ENCODE peak calls at places on chromosomes 16 and 17, in six cellular contexts. One of them, this sample, is unnamed.

GRCh38 chr16:80007216-80007615 is 406.7 kb upstream of the MAF start:
- DNase-seq in CD8-positive, alpha-beta T cell: no peak
- DNase-seq in cardiac muscle cell: no peak
- DNase-seq in upper lobe of right lung: no peak
- DNase-seq in foreskin fibroblast: no peak
- DNase-seq in colonic mucosa: no peak
- DNase-seq in this sample: no peak

GRCh38 chr17:42055496-42055895 is 5.1 kb upstream of the C17orf113 start:
- DNase-seq in CD8-positive, alpha-beta T cell: no peak
- DNase-seq in cardiac muscle cell: no peak
- DNase-seq in upper lobe of right lung: no peak
- DNase-seq in foreskin fibroblast: peak; percentile 71
- DNase-seq in colonic mucosa: no peak
- DNase-seq in this sample: no peak

GRCh38 chr16:20707461-20707860 is 10.0 kb upstream of the ACSM1 start:
- DNase-seq in CD8-positive, alpha-beta T cell: no peak
- DNase-seq in cardiac muscle cell: no peak
- DNase-seq in upper lobe of right lung: no peak
- DNase-seq in foreskin fibroblast: no peak
- DNase-seq in colonic mucosa: no peak
- DNase-seq in this sample: no peak

GRCh38 chr17:66781135-66781534 is 53.8 kb upstream of the CACNG5 start:
- DNase-seq in CD8-positive, alpha-beta T cell: no peak
- DNase-seq in cardiac muscle cell: no peak
- DNase-seq in upper lobe of right lung: no peak
- DNase-seq in foreskin fibroblast: no peak
- DNase-seq in colonic mucosa: no peak
- DNase-seq in this sample: no peak

GRCh38 chr17:13362341-13363122 is 239.2 kb downstream of the HS3ST3A1 start:
- DNase-seq in CD8-positive, alpha-beta T cell: no peak
- DNase-seq in cardiac muscle cell: peak; percentile 25
- DNase-seq in upper lobe of right lung: no peak
- DNase-seq in foreskin fibroblast: peak; percentile 87
- DNase-seq in colonic mucosa: no peak
- DNase-seq in this sample: no peak

GRCh38 chr16:30927789-30928378 is 4.5 kb downstream of the FBXL19 start:
- DNase-seq in CD8-positive, alpha-beta T cell: no peak
- DNase-seq in cardiac muscle cell: peak; percentile 40
- DNase-seq in upper lobe of right lung: no peak
- DNase-seq in foreskin fibroblast: peak; percentile 58
- DNase-seq in colonic mucosa: peak; percentile 46
- DNase-seq in this sample: peak; percentile 48

GRCh38 chr17:47470836-47471235 is 60.1 kb upstream of the NPEPPS start:
- DNase-seq in CD8-positive, alpha-beta T cell: no peak
- DNase-seq in cardiac muscle cell: no peak
- DNase-seq in upper lobe of right lung: no peak
- DNase-seq in foreskin fibroblast: no peak
- DNase-seq in colonic mucosa: no peak
- DNase-seq in this sample: no peak

GRCh38 chr16:81614654-81615359 is 164.3 kb upstream of the PLCG2 start:
- DNase-seq in CD8-positive, alpha-beta T cell: no peak
- DNase-seq in cardiac muscle cell: no peak
- DNase-seq in upper lobe of right lung: no peak
- DNase-seq in foreskin fibroblast: no peak
- DNase-seq in colonic mucosa: no peak
- DNase-seq in this sample: no peak

GRCh38 chr17:40097931-40098845 is 2.2 kb downstream of the NR1D1 start:
- DNase-seq in CD8-positive, alpha-beta T cell: no peak
- DNase-seq in cardiac muscle cell: peak; percentile 67
- DNase-seq in upper lobe of right lung: peak; percentile 78
- DNase-seq in foreskin fibroblast: peak; percentile 84
- DNase-seq in colonic mucosa: peak; percentile 89
- DNase-seq in this sample: no peak

GRCh38 chr16:46853713-46854443 is 22.9 kb upstream of the C16orf87 start:
- DNase-seq in CD8-positive, alpha-beta T cell: peak; percentile 57
- DNase-seq in cardiac muscle cell: peak; percentile 83
- DNase-seq in upper lobe of right lung: peak; percentile 88
- DNase-seq in foreskin fibroblast: peak; percentile 86
- DNase-seq in colonic mucosa: peak; percentile 82
- DNase-seq in this sample: peak; percentile 71

GRCh38 chr16:392450-393027 is 4.5 kb upstream of the NME4 start:
- DNase-seq in CD8-positive, alpha-beta T cell: no peak
- DNase-seq in cardiac muscle cell: no peak
- DNase-seq in upper lobe of right lung: no peak
- DNase-seq in foreskin fibroblast: no peak
- DNase-seq in colonic mucosa: no peak
- DNase-seq in this sample: no peak

GRCh38 chr16:24853830-24854229 is 8.1 kb downstream of the SLC5A11 start:
- DNase-seq in CD8-positive, alpha-beta T cell: no peak
- DNase-seq in cardiac muscle cell: peak; percentile 73
- DNase-seq in upper lobe of right lung: no peak
- DNase-seq in foreskin fibroblast: peak; percentile 84
- DNase-seq in colonic mucosa: no peak
- DNase-seq in this sample: no peak

GRCh38 chr16:48612621-48613020 is 2.6 kb upstream of the N4BP1 start:
- DNase-seq in CD8-positive, alpha-beta T cell: no peak
- DNase-seq in cardiac muscle cell: no peak
- DNase-seq in upper lobe of right lung: no peak
- DNase-seq in foreskin fibroblast: no peak
- DNase-seq in colonic mucosa: no peak
- DNase-seq in this sample: no peak
- TF ChIP-seq CTCF in CD8-positive, alpha-beta T cell: no peak
- TF ChIP-seq CTCF in cardiac muscle cell: no peak
- TF ChIP-seq CTCF in upper lobe of right lung: no peak
- TF ChIP-seq CTCF in foreskin fibroblast: no peak
- TF ChIP-seq CTCF in colonic mucosa: no peak
- TF ChIP-seq CTCF in this sample: no peak

DNA sequence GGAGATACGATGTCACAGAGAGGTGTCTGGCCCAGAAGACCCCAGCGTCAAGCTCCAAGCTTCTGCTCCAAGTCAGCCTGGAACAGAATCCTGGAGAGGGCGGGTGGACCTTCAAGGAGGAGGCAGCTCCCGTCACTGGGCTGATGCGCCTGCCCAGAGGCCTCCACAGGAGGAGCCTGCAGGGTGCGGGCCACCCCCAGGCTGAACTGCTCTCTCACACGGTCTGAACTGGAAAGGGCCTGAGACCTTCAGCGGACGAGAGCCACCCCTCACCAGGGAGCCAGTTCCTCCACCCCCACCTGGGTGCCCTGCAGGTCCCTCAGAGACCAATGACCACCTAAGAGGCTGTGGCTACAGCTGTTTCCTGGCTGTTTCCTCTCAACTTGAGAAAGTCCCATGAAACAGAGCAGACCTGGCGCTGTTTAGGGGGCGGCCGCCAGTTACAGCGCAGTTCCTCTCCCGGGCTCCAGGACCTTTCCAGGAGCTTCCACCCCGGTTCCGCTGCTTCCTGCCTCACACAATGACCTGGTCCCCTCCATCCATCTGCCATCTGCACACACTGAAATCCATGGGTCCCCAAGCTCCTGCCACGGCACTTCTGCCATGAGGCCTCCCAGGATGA is 36.0 kb upstream of the KLHDC4 start:
- DNase-seq in CD8-positive, alpha-beta T cell: no peak
- DNase-seq in cardiac muscle cell: no peak
- DNase-seq in upper lobe of right lung: no peak
- DNase-seq in foreskin fibroblast: no peak
- DNase-seq in colonic mucosa: no peak
- DNase-seq in this sample: no peak
- TF ChIP-seq CTCF in CD8-positive, alpha-beta T cell: no peak
- TF ChIP-seq CTCF in cardiac muscle cell: no peak
- TF ChIP-seq CTCF in upper lobe of right lung: no peak
- TF ChIP-seq CTCF in foreskin fibroblast: no peak
- TF ChIP-seq CTCF in colonic mucosa: no peak
- TF ChIP-seq CTCF in this sample: no peak

GRCh38 chr17:3724373-3725077 is 822 bp downstream of the HASPIN start:
- DNase-seq in CD8-positive, alpha-beta T cell: no peak
- DNase-seq in cardiac muscle cell: no peak
- DNase-seq in upper lobe of right lung: peak; percentile 62
- DNase-seq in foreskin fibroblast: peak; percentile 21
- DNase-seq in colonic mucosa: no peak
- DNase-seq in this sample: no peak

GRCh38 chr17:3727041-3727440 is 3.3 kb downstream of the HASPIN start:
- DNase-seq in CD8-positive, alpha-beta T cell: no peak
- DNase-seq in cardiac muscle cell: no peak
- DNase-seq in upper lobe of right lung: no peak
- DNase-seq in foreskin fibroblast: no peak
- DNase-seq in colonic mucosa: no peak
- DNase-seq in this sample: no peak

GRCh38 chr17:3723188-3723555 is 531 bp upstream of the HASPIN start:
- DNase-seq in CD8-positive, alpha-beta T cell: no peak
- DNase-seq in cardiac muscle cell: no peak
- DNase-seq in upper lobe of right lung: no peak
- DNase-seq in foreskin fibroblast: no peak
- DNase-seq in colonic mucosa: no peak
- DNase-seq in this sample: no peak

GRCh38 chr17:3722716-3723115 is 987 bp upstream of the HASPIN start:
- DNase-seq in CD8-positive, alpha-beta T cell: no peak
- DNase-seq in cardiac muscle cell: peak; percentile 41
- DNase-seq in upper lobe of right lung: no peak
- DNase-seq in foreskin fibroblast: peak; percentile 36
- DNase-seq in colonic mucosa: no peak
- DNase-seq in this sample: no peak

DNA sequence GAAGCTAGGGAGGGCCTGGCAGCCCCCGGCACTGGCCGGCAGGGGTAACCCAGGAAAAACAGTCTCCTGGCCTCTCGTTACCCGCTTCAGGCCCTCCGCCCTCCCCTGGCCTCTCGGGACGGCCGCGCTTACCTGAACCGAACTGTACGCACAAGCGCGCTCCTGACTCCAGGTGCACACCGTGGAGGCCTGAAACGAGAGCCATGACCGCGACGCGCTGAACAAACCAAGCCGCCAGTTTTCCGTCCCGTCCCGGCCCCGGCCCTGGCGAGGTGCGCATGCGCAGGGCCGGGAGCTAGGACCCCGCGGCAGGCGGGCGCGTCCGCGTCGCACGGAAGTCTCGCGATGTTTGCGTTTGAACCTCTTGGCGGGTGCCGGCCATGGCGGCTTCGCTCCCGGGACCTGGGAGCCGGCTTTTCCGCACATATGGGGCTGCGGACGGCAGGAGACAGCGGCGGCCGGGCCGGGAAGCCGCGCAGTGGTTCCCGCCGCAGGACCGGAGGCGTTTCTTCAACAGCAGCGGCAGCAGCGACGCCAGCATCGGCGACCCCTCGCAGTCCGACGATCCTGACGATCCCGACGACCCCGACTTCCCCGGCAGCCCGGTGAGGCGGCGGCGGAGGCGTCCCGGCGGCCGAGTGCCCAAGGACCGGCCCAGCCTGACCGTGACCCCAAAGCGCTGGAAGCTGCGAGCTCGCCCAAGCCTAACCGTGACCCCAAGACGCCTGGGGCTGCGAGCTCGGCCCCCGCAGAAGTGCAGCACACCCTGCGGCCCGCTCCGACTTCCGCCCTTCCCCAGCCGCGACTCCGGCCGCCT is at the start of gene HASPIN:
- DNase-seq in CD8-positive, alpha-beta T cell: peak; percentile 94
- DNase-seq in cardiac muscle cell: peak; percentile 92
- DNase-seq in upper lobe of right lung: peak; percentile 96
- DNase-seq in foreskin fibroblast: peak; percentile 96
- DNase-seq in colonic mucosa: peak; percentile 93
- DNase-seq in this sample: peak; percentile 89
- TF ChIP-seq CTCF in CD8-positive, alpha-beta T cell: no peak
- TF ChIP-seq CTCF in cardiac muscle cell: peak; percentile 29
- TF ChIP-seq CTCF in upper lobe of right lung: peak; percentile 36
- TF ChIP-seq CTCF in foreskin fibroblast: peak; percentile 14
- TF ChIP-seq CTCF in colonic mucosa: no peak
- TF ChIP-seq CTCF in this sample: peak; percentile 49

GRCh38 chr16:82965808-82966207 is 339.0 kb downstream of the CDH13 start:
- DNase-seq in CD8-positive, alpha-beta T cell: no peak
- DNase-seq in cardiac muscle cell: no peak
- DNase-seq in upper lobe of right lung: no peak
- DNase-seq in foreskin fibroblast: no peak
- DNase-seq in colonic mucosa: no peak
- DNase-seq in this sample: no peak

GRCh38 chr16:82963653-82964052 is 336.9 kb downstream of the CDH13 start:
- DNase-seq in CD8-positive, alpha-beta T cell: no peak
- DNase-seq in cardiac muscle cell: no peak
- DNase-seq in upper lobe of right lung: no peak
- DNase-seq in foreskin fibroblast: no peak
- DNase-seq in colonic mucosa: no peak
- DNase-seq in this sample: no peak

GRCh38 chr16:82972520-82972919 is 345.8 kb downstream of the CDH13 start:
- DNase-seq in CD8-positive, alpha-beta T cell: no peak
- DNase-seq in cardiac muscle cell: no peak
- DNase-seq in upper lobe of right lung: no peak
- DNase-seq in foreskin fibroblast: no peak
- DNase-seq in colonic mucosa: no peak
- DNase-seq in this sample: no peak

GRCh38 chr16:82971126-82971525 is 344.4 kb downstream of the CDH13 start:
- DNase-seq in CD8-positive, alpha-beta T cell: no peak
- DNase-seq in cardiac muscle cell: no peak
- DNase-seq in upper lobe of right lung: no peak
- DNase-seq in foreskin fibroblast: no peak
- DNase-seq in colonic mucosa: no peak
- DNase-seq in this sample: no peak

GRCh38 chr16:82967424-82967823 is 340.7 kb downstream of the CDH13 start:
- DNase-seq in CD8-positive, alpha-beta T cell: no peak
- DNase-seq in cardiac muscle cell: no peak
- DNase-seq in upper lobe of right lung: no peak
- DNase-seq in foreskin fibroblast: no peak
- DNase-seq in colonic mucosa: no peak
- DNase-seq in this sample: no peak
- TF ChIP-seq CTCF in CD8-positive, alpha-beta T cell: no peak
- TF ChIP-seq CTCF in cardiac muscle cell: no peak
- TF ChIP-seq CTCF in upper lobe of right lung: no peak
- TF ChIP-seq CTCF in foreskin fibroblast: no peak
- TF ChIP-seq CTCF in colonic mucosa: no peak
- TF ChIP-seq CTCF in this sample: no peak

DNA sequence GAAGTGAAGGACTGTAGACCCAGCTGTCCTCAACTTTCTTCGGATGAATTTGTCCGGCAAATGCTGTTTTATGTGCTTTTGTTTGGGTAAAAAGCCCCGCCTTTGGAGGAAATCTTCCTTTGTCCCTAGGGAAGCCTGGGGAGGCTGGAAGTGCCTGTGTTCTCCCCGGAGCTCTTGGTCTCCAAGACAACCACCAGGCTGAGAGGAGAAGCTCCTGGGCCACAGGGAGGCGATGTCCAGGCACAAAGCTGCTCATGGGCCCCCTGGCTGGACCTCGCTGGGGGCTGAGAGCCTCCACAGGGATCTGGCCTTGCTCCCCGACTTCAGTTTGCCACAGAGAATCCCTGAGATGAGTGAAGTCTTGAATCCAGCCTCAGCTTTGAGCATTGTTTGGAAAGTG is 293.1 kb upstream of the N4BP1 start:
- DNase-seq in CD8-positive, alpha-beta T cell: no peak
- DNase-seq in cardiac muscle cell: no peak
- DNase-seq in upper lobe of right lung: no peak
- DNase-seq in foreskin fibroblast: no peak
- DNase-seq in colonic mucosa: no peak
- DNase-seq in this sample: no peak
- TF ChIP-seq CTCF in CD8-positive, alpha-beta T cell: no peak
- TF ChIP-seq CTCF in cardiac muscle cell: no peak
- TF ChIP-seq CTCF in upper lobe of right lung: no peak
- TF ChIP-seq CTCF in foreskin fibroblast: no peak
- TF ChIP-seq CTCF in colonic mucosa: no peak
- TF ChIP-seq CTCF in this sample: no peak